ENCODE peak calls at places on chromosomes 11 and 22, in five cellular contexts. One of them, this sample, is unnamed.

GRCh38 chr22:38461414-38462081 is 6.3 kb upstream of the KDELR3 start:
- DNase-seq in H1: peak; percentile 69
- DNase-seq in cardiac muscle cell: peak; percentile 86
- DNase-seq in transverse colon: peak; percentile 79
- DNase-seq in brain microvascular endothelial cell: peak; percentile 72
- DNase-seq in this sample: peak; percentile 83

GRCh38 chr11:124798991-124799383 is 1.2 kb downstream of the MSANTD2 start:
- DNase-seq in H1: no peak
- DNase-seq in cardiac muscle cell: peak; percentile 77
- DNase-seq in transverse colon: peak; percentile 11
- DNase-seq in brain microvascular endothelial cell: peak; percentile 43
- DNase-seq in this sample: no peak

GRCh38 chr22:46172522-46172921 is 22.2 kb downstream of the PPARA start:
- DNase-seq in H1: no peak
- DNase-seq in cardiac muscle cell: no peak
- DNase-seq in transverse colon: no peak
- DNase-seq in brain microvascular endothelial cell: no peak
- DNase-seq in this sample: no peak

GRCh38 chr22:42114721-42115120 is 15.9 kb downstream of the CYP2D6 start:
- DNase-seq in H1: no peak
- DNase-seq in cardiac muscle cell: peak; percentile 30
- DNase-seq in transverse colon: no peak
- DNase-seq in brain microvascular endothelial cell: peak; percentile 16
- DNase-seq in this sample: no peak

GRCh38 chr11:14345668-14346067 is 13.3 kb downstream of the RRAS2 start:
- DNase-seq in H1: no peak
- DNase-seq in cardiac muscle cell: no peak
- DNase-seq in transverse colon: no peak
- DNase-seq in brain microvascular endothelial cell: no peak
- DNase-seq in this sample: no peak

GRCh38 chr11:65116370-65117205 is 913 bp downstream of the ZNHIT2 start:
- DNase-seq in H1: no peak
- DNase-seq in cardiac muscle cell: peak; percentile 59
- DNase-seq in transverse colon: no peak
- DNase-seq in brain microvascular endothelial cell: no peak
- DNase-seq in this sample: no peak

GRCh38 chr11:118841469-118842222 is 42.0 kb upstream of the CXCR5 start:
- DNase-seq in H1: no peak
- DNase-seq in cardiac muscle cell: no peak
- DNase-seq in transverse colon: peak; percentile 49
- DNase-seq in brain microvascular endothelial cell: no peak
- DNase-seq in this sample: no peak

GRCh38 chr22:20793386-20794131 is 19.6 kb downstream of the SERPIND1 start:
- DNase-seq in H1: no peak
- DNase-seq in cardiac muscle cell: no peak
- DNase-seq in transverse colon: no peak
- DNase-seq in brain microvascular endothelial cell: no peak
- DNase-seq in this sample: no peak

GRCh38 chr22:42188808-42189447 is 58.3 kb upstream of the CYP2D6 start:
- DNase-seq in H1: no peak
- DNase-seq in cardiac muscle cell: no peak
- DNase-seq in transverse colon: peak; percentile 21
- DNase-seq in brain microvascular endothelial cell: no peak
- DNase-seq in this sample: no peak

GRCh38 chr22:17917490-17917983 is 106.8 kb downstream of the MICAL3 start:
- DNase-seq in H1: no peak
- DNase-seq in cardiac muscle cell: no peak
- DNase-seq in transverse colon: peak; percentile 89
- DNase-seq in brain microvascular endothelial cell: no peak
- DNase-seq in this sample: no peak

GRCh38 chr11:75524576-75525432 is 937 bp downstream of the GDPD5 start:
- DNase-seq in H1: no peak
- DNase-seq in cardiac muscle cell: peak; percentile 7
- DNase-seq in transverse colon: peak; percentile 33
- DNase-seq in brain microvascular endothelial cell: no peak
- DNase-seq in this sample: no peak

GRCh38 chr22:37126882-37127281 is 17.4 kb upstream of the TMPRSS6 start:
- DNase-seq in H1: no peak
- DNase-seq in cardiac muscle cell: no peak
- DNase-seq in transverse colon: no peak
- DNase-seq in brain microvascular endothelial cell: no peak
- DNase-seq in this sample: no peak

GRCh38 chr11:87397250-87397649 is 359.5 kb downstream of the TMEM135 start:
- DNase-seq in H1: no peak
- DNase-seq in cardiac muscle cell: no peak
- DNase-seq in transverse colon: no peak
- DNase-seq in brain microvascular endothelial cell: no peak
- DNase-seq in this sample: no peak

GRCh38 chr22:45101828-45102227 is 61.9 kb upstream of the NUP50 start:
- DNase-seq in H1: no peak
- DNase-seq in cardiac muscle cell: peak; percentile 83
- DNase-seq in transverse colon: peak; percentile 53
- DNase-seq in brain microvascular endothelial cell: peak; percentile 34
- DNase-seq in this sample: no peak

GRCh38 chr11:71222318-71223080 is 29.9 kb downstream of the SHANK2 start:
- DNase-seq in H1: no peak
- DNase-seq in cardiac muscle cell: peak; percentile 17
- DNase-seq in transverse colon: peak; percentile 29
- DNase-seq in brain microvascular endothelial cell: no peak
- DNase-seq in this sample: no peak

GRCh38 chr11:76659672-76660532 is 10.6 kb downstream of the LRRC32 start:
- DNase-seq in H1: no peak
- DNase-seq in cardiac muscle cell: no peak
- DNase-seq in transverse colon: peak; percentile 5
- DNase-seq in brain microvascular endothelial cell: no peak
- DNase-seq in this sample: peak; percentile 46

GRCh38 chr22:19989725-19990067 is 26.9 kb downstream of the ARVCF start:
- DNase-seq in H1: no peak
- DNase-seq in cardiac muscle cell: no peak
- DNase-seq in transverse colon: no peak
- DNase-seq in brain microvascular endothelial cell: no peak
- DNase-seq in this sample: no peak

GRCh38 chr11:35593143-35593542 is 25.1 kb upstream of the FJX1 start:
- DNase-seq in H1: no peak
- DNase-seq in cardiac muscle cell: peak; percentile 92
- DNase-seq in transverse colon: no peak
- DNase-seq in brain microvascular endothelial cell: peak; percentile 88
- DNase-seq in this sample: peak; percentile 45

GRCh38 chr11:44835326-44835725 is 108.6 kb downstream of the TSPAN18 start:
- DNase-seq in H1: no peak
- DNase-seq in cardiac muscle cell: no peak
- DNase-seq in transverse colon: no peak
- DNase-seq in brain microvascular endothelial cell: no peak
- DNase-seq in this sample: no peak

GRCh38 chr11:126090452-126090851 is 27.8 kb upstream of the CDON start:
- DNase-seq in H1: no peak
- DNase-seq in cardiac muscle cell: no peak
- DNase-seq in transverse colon: no peak
- DNase-seq in brain microvascular endothelial cell: no peak
- DNase-seq in this sample: no peak

GRCh38 chr22:17131686-17132085 is 10.5 kb upstream of the TMEM121B start:
- DNase-seq in H1: peak; percentile 17
- DNase-seq in cardiac muscle cell: no peak
- DNase-seq in transverse colon: no peak
- DNase-seq in brain microvascular endothelial cell: no peak
- DNase-seq in this sample: no peak

GRCh38 chr11:127789887-127790286 is 789.3 kb upstream of the KIRREL3 start:
- DNase-seq in H1: no peak
- DNase-seq in cardiac muscle cell: no peak
- DNase-seq in transverse colon: peak; percentile 30
- DNase-seq in brain microvascular endothelial cell: peak; percentile 0
- DNase-seq in this sample: no peak

GRCh38 chr11:123597859-123598258 is 56.6 kb downstream of the SCN3B start:
- DNase-seq in H1: no peak
- DNase-seq in cardiac muscle cell: no peak
- DNase-seq in transverse colon: no peak
- DNase-seq in brain microvascular endothelial cell: no peak
- DNase-seq in this sample: no peak

GRCh38 chr11:79762271-79762935 is 321.6 kb upstream of the TENM4 start:
- DNase-seq in H1: no peak
- DNase-seq in cardiac muscle cell: no peak
- DNase-seq in transverse colon: no peak
- DNase-seq in brain microvascular endothelial cell: peak; percentile 4
- DNase-seq in this sample: no peak

GRCh38 chr11:75598264-75598663 is 36.2 kb downstream of the SERPINH1 start:
- DNase-seq in H1: no peak
- DNase-seq in cardiac muscle cell: no peak
- DNase-seq in transverse colon: no peak
- DNase-seq in brain microvascular endothelial cell: no peak
- DNase-seq in this sample: no peak

GRCh38 chr22:39090426-39091064 is 6.5 kb upstream of the APOBEC3H start:
- DNase-seq in H1: no peak
- DNase-seq in cardiac muscle cell: no peak
- DNase-seq in transverse colon: peak; percentile 60
- DNase-seq in brain microvascular endothelial cell: no peak
- DNase-seq in this sample: no peak

GRCh38 chr11:45872513-45873356 is 12.7 kb upstream of the MAPK8IP1 start:
- DNase-seq in H1: peak; percentile 73
- DNase-seq in cardiac muscle cell: peak; percentile 85
- DNase-seq in transverse colon: no peak
- DNase-seq in brain microvascular endothelial cell: peak; percentile 82
- DNase-seq in this sample: no peak

GRCh38 chr11:8267280-8267679 is 3.6 kb upstream of the LMO1 start:
- DNase-seq in H1: no peak
- DNase-seq in cardiac muscle cell: no peak
- DNase-seq in transverse colon: no peak
- DNase-seq in brain microvascular endothelial cell: no peak
- DNase-seq in this sample: no peak

GRCh38 chr11:8267831-8268529 is 4.3 kb upstream of the LMO1 start:
- DNase-seq in H1: no peak
- DNase-seq in cardiac muscle cell: peak; percentile 12
- DNase-seq in transverse colon: no peak
- DNase-seq in brain microvascular endothelial cell: no peak
- DNase-seq in this sample: no peak

GRCh38 chr11:8265681-8266241 is 2.1 kb upstream of the LMO1 start:
- DNase-seq in H1: no peak
- DNase-seq in cardiac muscle cell: peak; percentile 14
- DNase-seq in transverse colon: no peak
- DNase-seq in brain microvascular endothelial cell: no peak
- DNase-seq in this sample: no peak

GRCh38 chr11:8268530-8269461 is 5.1 kb upstream of the LMO1 start:
- DNase-seq in H1: no peak
- DNase-seq in cardiac muscle cell: peak; percentile 27
- DNase-seq in transverse colon: no peak
- DNase-seq in brain microvascular endothelial cell: no peak
- DNase-seq in this sample: peak; percentile 42

GRCh38 chr11:8266246-8267241 is 2.9 kb upstream of the LMO1 start:
- DNase-seq in H1: no peak
- DNase-seq in cardiac muscle cell: no peak
- DNase-seq in transverse colon: no peak
- DNase-seq in brain microvascular endothelial cell: no peak
- DNase-seq in this sample: no peak
- H3K27me3 ChIP-seq in H1: peaks cover 93% of the 10 kb centered on the region
- H3K27me3 ChIP-seq in cardiac muscle cell: peaks cover 87% of the 10 kb centered on the region
- H3K27me3 ChIP-seq in transverse colon: peaks cover 97% of the 10 kb centered on the region
- H3K27me3 ChIP-seq in brain microvascular endothelial cell: peaks cover 63% of the 10 kb centered on the region
- H3K27me3 ChIP-seq in this sample: peaks cover 69% of the 10 kb centered on the region

GRCh38 chr22:22106855-22107254 is 124.3 kb upstream of the TOP3B start:
- DNase-seq in H1: no peak
- DNase-seq in cardiac muscle cell: no peak
- DNase-seq in transverse colon: no peak
- DNase-seq in brain microvascular endothelial cell: no peak
- DNase-seq in this sample: no peak
- H3K27me3 ChIP-seq in H1: peaks cover 76% of the 10 kb centered on the region
- H3K27me3 ChIP-seq in cardiac muscle cell: peaks cover 30% of the 10 kb centered on the region
- H3K27me3 ChIP-seq in transverse colon: no peaks in the 10 kb centered on the region
- H3K27me3 ChIP-seq in brain microvascular endothelial cell: no peaks in the 10 kb centered on the region
- H3K27me3 ChIP-seq in this sample: no peaks in the 10 kb centered on the region

GRCh38 chr22:23529166-23530103 is 50.7 kb downstream of the IGLL1 start:
- DNase-seq in H1: no peak
- DNase-seq in cardiac muscle cell: peak; percentile 18
- DNase-seq in transverse colon: no peak
- DNase-seq in brain microvascular endothelial cell: no peak
- DNase-seq in this sample: no peak

GRCh38 chr22:23531283-23531921 is 48.7 kb downstream of the IGLL1 start:
- DNase-seq in H1: no peak
- DNase-seq in cardiac muscle cell: no peak
- DNase-seq in transverse colon: no peak
- DNase-seq in brain microvascular endothelial cell: no peak
- DNase-seq in this sample: no peak

GRCh38 chr22:23530106-23530505 is 50.0 kb downstream of the IGLL1 start:
- DNase-seq in H1: no peak
- DNase-seq in cardiac muscle cell: no peak
- DNase-seq in transverse colon: no peak
- DNase-seq in brain microvascular endothelial cell: no peak
- DNase-seq in this sample: no peak

GRCh38 chr22:23531966-23532735 is 47.9 kb downstream of the IGLL1 start:
- DNase-seq in H1: no peak
- DNase-seq in cardiac muscle cell: no peak
- DNase-seq in transverse colon: no peak
- DNase-seq in brain microvascular endothelial cell: no peak
- DNase-seq in this sample: no peak

DNA sequence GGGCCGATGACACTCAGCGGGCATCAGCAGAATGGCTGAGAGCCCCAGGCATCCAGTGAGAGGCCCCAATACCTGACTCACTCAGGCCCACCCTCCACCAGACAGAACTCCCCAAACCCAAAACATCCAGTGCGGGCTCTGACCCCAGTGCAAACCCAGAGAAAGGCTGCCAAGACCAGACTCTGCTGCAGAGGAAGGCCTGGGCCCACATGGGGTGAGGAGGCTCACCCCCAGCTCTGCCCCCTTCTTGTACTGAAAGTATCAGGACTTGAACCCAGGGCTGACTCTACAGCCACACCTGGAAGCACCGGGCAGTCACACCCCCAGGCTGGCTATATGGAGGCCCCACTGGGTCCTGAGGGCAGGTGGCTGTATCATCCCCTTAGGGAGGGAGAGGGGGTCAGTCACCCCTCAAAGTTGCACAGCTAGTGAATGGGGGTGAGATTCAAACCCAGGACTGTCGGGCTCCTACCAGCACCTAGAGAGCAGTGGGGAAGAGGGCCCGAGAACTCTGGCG is 49.3 kb downstream of the IGLL1 start:
- DNase-seq in H1: no peak
- DNase-seq in cardiac muscle cell: no peak
- DNase-seq in transverse colon: no peak
- DNase-seq in brain microvascular endothelial cell: no peak
- DNase-seq in this sample: no peak
- H3K27me3 ChIP-seq in H1: peaks cover 7% of the 10 kb centered on the region
- H3K27me3 ChIP-seq in cardiac muscle cell: no peaks in the 10 kb centered on the region
- H3K27me3 ChIP-seq in transverse colon: no peaks in the 10 kb centered on the region
- H3K27me3 ChIP-seq in brain microvascular endothelial cell: no peaks in the 10 kb centered on the region
- H3K27me3 ChIP-seq in this sample: no peaks in the 10 kb centered on the region

GRCh38 chr11:94681140-94681539 is 87.0 kb upstream of the AMOTL1 start:
- DNase-seq in H1: no peak
- DNase-seq in cardiac muscle cell: no peak
- DNase-seq in transverse colon: no peak
- DNase-seq in brain microvascular endothelial cell: no peak
- DNase-seq in this sample: no peak

GRCh38 chr11:94676769-94677168 is 91.4 kb upstream of the AMOTL1 start:
- DNase-seq in H1: no peak
- DNase-seq in cardiac muscle cell: no peak
- DNase-seq in transverse colon: no peak
- DNase-seq in brain microvascular endothelial cell: no peak
- DNase-seq in this sample: no peak

GRCh38 chr11:94678236-94678635 is 89.9 kb upstream of the AMOTL1 start:
- DNase-seq in H1: no peak
- DNase-seq in cardiac muscle cell: peak; percentile 12
- DNase-seq in transverse colon: no peak
- DNase-seq in brain microvascular endothelial cell: no peak
- DNase-seq in this sample: no peak

GRCh38 chr11:94680426-94680825 is 87.7 kb upstream of the AMOTL1 start:
- DNase-seq in H1: no peak
- DNase-seq in cardiac muscle cell: no peak
- DNase-seq in transverse colon: no peak
- DNase-seq in brain microvascular endothelial cell: no peak
- DNase-seq in this sample: no peak

GRCh38 chr11:94678901-94679300 is 89.3 kb upstream of the AMOTL1 start:
- DNase-seq in H1: no peak
- DNase-seq in cardiac muscle cell: no peak
- DNase-seq in transverse colon: no peak
- DNase-seq in brain microvascular endothelial cell: no peak
- DNase-seq in this sample: no peak
- H3K27me3 ChIP-seq in H1: no peaks in the 10 kb centered on the region
- H3K27me3 ChIP-seq in cardiac muscle cell: no peaks in the 10 kb centered on the region
- H3K27me3 ChIP-seq in transverse colon: peaks cover 24% of the 10 kb centered on the region
- H3K27me3 ChIP-seq in brain microvascular endothelial cell: no peaks in the 10 kb centered on the region
- H3K27me3 ChIP-seq in this sample: no peaks in the 10 kb centered on the region

This sample was measured in breast epithelium.